ENCODE peak calls at places on chromosomes 6 and 20, in four cellular contexts. T, Q, E and W are unnamed samples.

GRCh38 chr6:137856138-137856898 is 10.7 kb upstream of the TNFAIP3 start:
- DNase-seq in E (no peak), T (no peak), Q (no peak), W (no peak)

GRCh38 chr6:166853371-166854325 is 102.7 kb downstream of the RNASET2 start:
- DNase-seq in T (no peak), E (no peak), Q (no peak), W (no peak)

GRCh38 chr20:25276533-25277050 is 28.7 kb downstream of the PYGB start:
- DNase-seq in E (peak; percentile 12), T (no peak), Q (no peak), W (no peak)

GRCh38 chr20:8855315-8855714 is 213.6 kb upstream of the PLCB4 start:
- DNase-seq in E (peak; percentile 41), T (peak; percentile 72), Q (no peak), W (no peak)

GRCh38 chr6:11938285-11938890 is 73.7 kb upstream of the HIVEP1 start:
- DNase-seq in T (no peak), E (no peak), Q (no peak), W (no peak)

GRCh38 chr6:165663736-165664552 is 903 bp upstream of the PDE10A start:
- DNase-seq in Q (no peak), E (no peak), T (no peak), W (no peak)

GRCh38 chr6:4936681-4937041 is 67.2 kb downstream of the RPP40 start:
- DNase-seq in Q (no peak), T (no peak), E (no peak), W (peak; percentile 19)

GRCh38 chr20:58891076-58891685 is 38.7 kb downstream of the GNAS start:
- DNase-seq in Q (peak; percentile 56), T (no peak), E (peak; percentile 86), W (no peak)

GRCh38 chr6:142518761-142519160 is 217.0 kb downstream of the ADGRG6 start:
- DNase-seq in E (no peak), T (no peak), Q (no peak), W (no peak)

GRCh38 chr6:122712093-122712863 is 67.2 kb upstream of the FABP7 start:
- DNase-seq in E (no peak), T (no peak), Q (no peak), W (no peak)

GRCh38 chr6:119215885-119216590 is 133.5 kb downstream of the MAN1A1 start:
- DNase-seq in T (no peak), E (no peak), Q (no peak), W (no peak)

GRCh38 chr6:89244237-89244985 is 27.3 kb upstream of the GABRR1 start:
- DNase-seq in T (no peak), E (no peak), Q (no peak), W (no peak)

GRCh38 chr6:96014846-96015245 is 928 bp upstream of the FUT9 start:
- DNase-seq in Q (no peak), E (no peak), T (no peak), W (no peak)

GRCh38 chr6:73703514-73703913 is 7.5 kb downstream of the CD109 start:
- DNase-seq in T (no peak), Q (no peak), E (no peak), W (no peak)

GRCh38 chr6:16741112-16742016 is 19.9 kb downstream of the ATXN1 start:
- DNase-seq in T (peak; percentile 91), Q (no peak), E (no peak), W (no peak)

GRCh38 chr20:10369723-10370090 is 64.3 kb downstream of the MKKS start:
- DNase-seq in T (no peak), Q (no peak), E (no peak), W (no peak)

GRCh38 chr20:50450961-50451752 is 59.0 kb upstream of the PTPN1 start:
- DNase-seq in Q (no peak), E (peak; percentile 68), T (no peak), W (no peak)

GRCh38 chr6:138722425-138723371 is 50.9 kb upstream of the CCDC28A start:
- DNase-seq in T (no peak), E (no peak), Q (no peak), W (no peak)

GRCh38 chr6:110097443-110097842 is 82.0 kb downstream of the WASF1 start:
- DNase-seq in E (no peak), T (no peak), Q (no peak), W (no peak)

GRCh38 chr20:55415567-55416142 is 589.7 kb downstream of the CBLN4 start:
- DNase-seq in T (peak; percentile 32), Q (no peak), E (no peak), W (no peak)

GRCh38 chr20:18018100-18018499 is 39.6 kb downstream of the OVOL2 start:
- DNase-seq in T (no peak), Q (no peak), E (no peak), W (no peak)

GRCh38 chr6:159968295-159969203 is at the start of gene IGF2R:
- DNase-seq in E (peak; percentile 96), Q (peak; percentile 75), T (no peak), W (no peak)

GRCh38 chr20:22473293-22473692 is 111.1 kb downstream of the FOXA2 start:
- DNase-seq in E (no peak), Q (no peak), T (no peak), W (no peak)

GRCh38 chr20:1415667-1416468 is 23.0 kb upstream of the FKBP1A start:
- DNase-seq in E (no peak), T (peak; percentile 98), Q (no peak), W (peak; percentile 98)

GRCh38 chr6:38283734-38284362 is 355.9 kb downstream of the BTBD9 start:
- DNase-seq in T (peak; percentile 59), Q (no peak), E (no peak), W (no peak)

GRCh38 chr20:22579711-22580697 is 4.4 kb downstream of the FOXA2 start:
- DNase-seq in E (no peak), Q (no peak), T (no peak), W (no peak)

GRCh38 chr20:50540620-50541605 is 30.7 kb downstream of the PTPN1 start:
- DNase-seq in Q (no peak), T (peak; percentile 100), E (no peak), W (no peak)

GRCh38 chr6:166540631-166541331 is 45.7 kb downstream of the RAMACL start:
- DNase-seq in E (no peak), Q (peak; percentile 56), T (no peak), W (no peak)

GRCh38 chr20:57481281-57481711 is 43.6 kb downstream of the CTCFL start:
- DNase-seq in Q (no peak), E (no peak), T (no peak), W (no peak)

GRCh38 chr6:28944412-28945006 is 20.7 kb upstream of the TRIM27 start:
- DNase-seq in E (peak; percentile 53), T (peak; percentile 77), Q (peak; percentile 31), W (no peak)

GRCh38 chr20:49541733-49542513 is 26.0 kb downstream of the PTGIS start:
- DNase-seq in T (peak; percentile 67), Q (no peak), E (peak; percentile 83), W (peak; percentile 5)